ENCODE peak calls at places on chromosomes 4 and X, in six cellular contexts. R is K562, V is fibroblast of lung, E is HepG2, T is lower lobe of right lung, H is IMR-90. D is an unnamed sample. For H3K4me1, the result is how much of the 10 kb centered on the place peaks cover.

GRCh38 chrX:127708155-127708554 is 344.0 kb downstream of the ACTRT1 start:
- DNase-seq in R (no peak), V (no peak), E (no peak), T (no peak), H (no peak), D (no peak)

GRCh38 chr4:137610960-137611359 is 78.7 kb upstream of the PCDH18 start:
- DNase-seq in R (no peak), V (peak), E (peak), T (no peak), H (peak), D (no peak)

GRCh38 chr4:113574636-113575103 is 186.9 kb downstream of the CAMK2D start:
- DNase-seq in R (no peak), V (peak), E (no peak), T (no peak), H (peak), D (no peak)

GRCh38 chr4:151407466-151408379 is 1.3 kb upstream of the FHIP1A start:
- DNase-seq in R (no peak), V (peak), E (no peak), T (peak), H (no peak), D (peak)

GRCh38 chr4:11765849-11766453 is 337.3 kb upstream of the HS3ST1 start:
- DNase-seq in R (peak), V (peak), E (peak), T (no peak), H (peak), D (no peak)

GRCh38 chr4:99754756-99755155 is 61.9 kb upstream of the DAPP1 start:
- DNase-seq in R (no peak), V (peak), E (no peak), T (no peak), H (no peak), D (no peak)

GRCh38 chrX:50770702-50771101 is 43.3 kb downstream of the SHROOM4 start:
- DNase-seq in R (no peak), V (peak), E (peak), T (peak), H (no peak), D (no peak)

GRCh38 chr4:158958489-158959270 is 144.2 kb upstream of the RAPGEF2 start:
- DNase-seq in R (no peak), V (peak), E (no peak), T (no peak), H (peak), D (no peak)

GRCh38 chr4:107893171-107894137 is 37.9 kb upstream of the CYP2U1 start:
- DNase-seq in R (no peak), V (no peak), E (no peak), T (no peak), H (peak), D (no peak)

GRCh38 chr4:71235321-71236206 is 103.3 kb upstream of the SLC4A4 start:
- DNase-seq in R (no peak), V (no peak), E (no peak), T (no peak), H (no peak), D (no peak)

GRCh38 chr4:58553679-58554078 is 1443.5 kb upstream of the IGFBP7 start:
- DNase-seq in R (no peak), V (no peak), E (no peak), T (no peak), H (no peak), D (no peak)

GRCh38 chr4:89299153-89299789 is 8.3 kb downstream of the GPRIN3 start:
- DNase-seq in R (no peak), V (no peak), E (no peak), T (no peak), H (no peak), D (no peak)

GRCh38 chrX:130264573-130264972 is 4.1 kb downstream of the ZNF280C start:
- DNase-seq in R (no peak), V (peak), E (no peak), T (no peak), H (peak), D (no peak)

GRCh38 chr4:5568336-5568735 is 140.0 kb downstream of the EVC2 start:
- DNase-seq in R (no peak), V (no peak), E (no peak), T (no peak), H (no peak), D (no peak)

GRCh38 chrX:121823406-121823805 is 776.0 kb downstream of the GLUD2 start:
- DNase-seq in R (no peak), V (no peak), E (no peak), T (no peak), H (no peak), D (no peak)

GRCh38 chr4:172785623-172786022 is 383.0 kb upstream of the GALNT7 start:
- DNase-seq in R (no peak), V (peak), E (no peak), T (no peak), H (peak), D (no peak)

GRCh38 chrX:148309413-148309812 is 191.0 kb upstream of the AFF2 start:
- DNase-seq in R (no peak), V (no peak), E (no peak), T (no peak), H (no peak), D (no peak)

GRCh38 chrX:154457491-154458115 is 478 bp upstream of the PLXNA3 start:
- DNase-seq in R (peak), V (no peak), E (no peak), T (peak), H (no peak), D (no peak)

GRCh38 chrX:69396916-69397315 is 107.2 kb upstream of the NALF2 start:
- DNase-seq in R (no peak), V (no peak), E (no peak), T (no peak), H (no peak), D (no peak)

GRCh38 chrX:80808854-80809493 is 703 bp downstream of the BRWD3 start:
- DNase-seq in R (no peak), V (peak), E (no peak), T (no peak), H (no peak), D (no peak)

GRCh38 chrX:22357621-22358020 is 84.9 kb downstream of the CBLL2 start:
- DNase-seq in R (no peak), V (peak), E (no peak), T (no peak), H (peak), D (no peak)
- H3K4me1 ChIP-seq in R (under half), V (under half), E (under half), T (under half), H (under half), D (under half)

DNA sequence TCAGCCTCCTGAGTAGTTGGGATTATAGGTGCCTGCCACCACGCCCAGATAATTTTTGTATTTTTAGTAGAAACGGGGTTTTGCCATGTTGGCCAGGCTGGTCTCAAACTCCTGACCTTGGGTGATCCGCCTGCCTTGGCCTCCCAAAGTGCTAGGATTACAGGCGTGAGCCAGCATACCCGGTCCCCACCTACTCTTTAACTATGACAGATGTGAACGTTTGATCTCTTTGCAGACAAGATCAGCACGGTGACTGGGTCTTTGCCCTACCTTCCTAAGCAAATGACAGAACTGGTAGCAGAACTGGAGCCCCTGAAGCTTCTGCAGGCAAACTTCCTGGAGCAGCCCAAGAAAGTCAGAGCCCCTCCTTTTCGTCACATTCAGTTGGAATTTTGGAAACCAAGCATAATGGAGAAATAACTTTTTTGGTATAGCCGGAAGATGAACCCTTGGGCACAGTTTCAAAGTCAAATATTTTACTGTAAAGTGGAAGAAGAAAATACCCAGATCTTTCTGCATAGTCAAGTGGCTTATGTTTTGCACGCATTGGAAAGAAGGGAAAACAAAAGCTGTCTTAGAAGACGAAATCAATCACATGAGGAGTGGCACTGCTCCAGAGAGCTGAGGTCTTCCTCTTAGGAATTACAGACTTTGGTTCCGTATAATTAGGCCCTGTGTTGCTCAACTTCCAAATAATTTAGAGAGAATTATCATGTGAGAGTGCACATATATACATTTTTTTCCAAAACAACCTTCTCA is 90.6 kb downstream of the SORBS2 start:
- DNase-seq in R (no peak), V (no peak), E (peak), T (no peak), H (no peak), D (no peak)
- H3K4me3 ChIP-seq in R (no peak), V (no peak), E (peak), T (no peak), H (no peak), D (no peak)

GRCh38 chr4:183467246-183467645 is 22.8 kb downstream of the CDKN2AIP start:
- DNase-seq in R (no peak), V (no peak), E (no peak), T (no peak), H (no peak), D (no peak)

GRCh38 chr4:183471960-183472708 is 27.7 kb downstream of the CDKN2AIP start:
- DNase-seq in R (peak), V (peak), E (peak), T (peak), H (peak), D (peak)

GRCh38 chr4:183468210-183469095 is 24.0 kb downstream of the CDKN2AIP start:
- DNase-seq in R (no peak), V (no peak), E (peak), T (no peak), H (peak), D (no peak)

GRCh38 chr4:183469936-183470335 is 25.5 kb downstream of the CDKN2AIP start:
- DNase-seq in R (no peak), V (peak), E (no peak), T (no peak), H (peak), D (no peak)

DNA sequence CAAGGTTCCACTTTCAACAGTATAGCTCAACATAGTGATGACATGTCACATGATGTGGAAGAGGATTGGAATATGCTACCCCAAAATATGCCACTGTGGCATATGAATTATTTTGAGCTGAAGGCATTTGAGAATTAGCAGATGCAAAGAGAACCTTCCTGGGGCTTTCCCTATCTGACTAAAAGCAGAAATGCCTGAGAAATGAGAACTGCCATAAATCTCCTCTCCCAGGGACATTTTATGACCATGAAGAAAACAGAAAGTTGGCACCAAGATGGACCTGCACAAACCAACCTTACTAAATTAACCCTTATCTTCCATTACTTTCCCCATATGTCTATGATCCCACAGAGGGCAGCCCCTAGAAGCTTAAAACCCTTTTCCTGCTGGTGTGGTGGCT is 24.9 kb downstream of the CDKN2AIP start:
- DNase-seq in R (no peak), V (no peak), E (no peak), T (no peak), H (no peak), D (no peak)
- H3K27ac ChIP-seq in R (no peak), V (no peak), E (no peak), T (no peak), H (no peak), D (no peak)

GRCh38 chr4:2806392-2807355 is 13.8 kb downstream of the SH3BP2 start:
- DNase-seq in R (no peak), V (no peak), E (no peak), T (peak), H (peak), D (no peak)
- H3K4me1 ChIP-seq in R (half or more), V (under half), E (under half), T (half or more), H (under half), D (under half)

GRCh38 chr4:73222466-73223257 is 35.9 kb downstream of the ANKRD17 start:
- DNase-seq in R (peak), V (peak), E (peak), T (no peak), H (peak), D (peak)

GRCh38 chr4:73224886-73225285 is 33.7 kb downstream of the ANKRD17 start:
- DNase-seq in R (no peak), V (no peak), E (no peak), T (no peak), H (no peak), D (no peak)

GRCh38 chr4:73220815-73221214 is 37.8 kb downstream of the ANKRD17 start:
- DNase-seq in R (no peak), V (no peak), E (no peak), T (no peak), H (no peak), D (no peak)

GRCh38 chr4:73223258-73223651 is 35.3 kb downstream of the ANKRD17 start:
- DNase-seq in R (no peak), V (no peak), E (no peak), T (no peak), H (no peak), D (no peak)

GRCh38 chr4:73221734-73222133 is 36.9 kb downstream of the ANKRD17 start:
- DNase-seq in R (no peak), V (no peak), E (no peak), T (no peak), H (no peak), D (no peak)
- H3K4me3 ChIP-seq in R (peak), V (peak), E (no peak), T (peak), H (no peak), D (no peak)

DNA sequence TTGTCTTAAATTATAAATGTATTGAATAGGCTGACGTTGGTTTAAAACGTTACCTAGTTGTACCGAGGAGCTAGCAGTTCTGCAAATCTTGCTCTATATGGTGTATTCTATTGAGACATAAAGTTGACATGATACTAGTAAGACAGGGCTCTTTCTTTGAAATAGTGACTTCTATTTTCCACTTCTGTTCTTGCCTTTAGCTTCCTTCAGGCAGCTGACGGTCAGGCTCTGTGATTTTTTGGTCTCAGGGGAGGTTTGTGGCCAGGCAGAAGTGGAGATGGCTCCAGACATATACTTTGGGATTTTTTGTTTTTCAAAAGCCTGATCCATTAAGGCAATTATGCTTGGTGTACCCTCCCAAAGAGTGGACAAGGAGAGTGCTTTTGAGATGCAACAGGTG is 95.2 kb downstream of the SLC34A2 start:
- DNase-seq in R (no peak), V (no peak), E (no peak), T (no peak), H (no peak), D (no peak)
- H3K27ac ChIP-seq in R (no peak), V (no peak), E (no peak), T (no peak), H (no peak), D (no peak)

GRCh38 chr4:180333156-180333555 is 1910.0 kb upstream of the TENM3 start:
- DNase-seq in R (no peak), V (peak), E (no peak), T (no peak), H (peak), D (no peak)

GRCh38 chr4:180335571-180335970 is 1907.6 kb upstream of the TENM3 start:
- DNase-seq in R (no peak), V (peak), E (no peak), T (no peak), H (no peak), D (no peak)

GRCh38 chr4:180330521-180330920 is 1912.7 kb upstream of the TENM3 start:
- DNase-seq in R (no peak), V (peak), E (no peak), T (no peak), H (peak), D (no peak)
- H3K4me1 ChIP-seq in R (under half), V (under half), E (under half), T (under half), H (under half), D (under half)

GRCh38 chrX:2829066-2829430 is 318 bp downstream of the GYG2 start:
- DNase-seq in R (peak), V (no peak), E (no peak), T (no peak), H (no peak), D (no peak)
- H3K4me3 ChIP-seq in R (peak), V (peak), E (peak), T (peak), H (peak), D (no peak)

DNA sequence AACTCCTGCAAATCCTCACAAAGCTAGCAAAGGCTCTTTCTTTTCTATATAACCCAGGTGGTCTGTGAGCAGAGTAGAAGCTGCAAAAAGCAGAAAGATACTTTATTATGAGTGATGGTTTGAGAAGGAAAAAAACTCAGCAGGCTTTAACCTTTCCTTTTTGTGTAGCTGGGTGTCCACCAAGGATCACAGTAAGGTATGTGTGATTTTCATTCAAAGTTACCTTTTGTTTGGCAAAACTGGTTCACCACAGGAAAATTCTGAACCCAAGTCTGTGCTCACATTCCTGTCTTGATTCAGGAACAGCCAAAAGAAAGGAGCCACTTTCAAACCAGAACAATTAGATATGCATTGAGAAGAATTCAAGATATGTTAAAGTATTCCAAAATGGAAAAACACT is 35.7 kb downstream of the FRAS1 start:
- DNase-seq in R (no peak), V (no peak), E (no peak), T (no peak), H (no peak), D (no peak)
- H3K27ac ChIP-seq in R (no peak), V (no peak), E (no peak), T (no peak), H (no peak), D (no peak)

D was measured in aorta.